ENCODE peak calls at places on chromosomes 12 and 14, in four cellular contexts. M is CD8-positive, alpha-beta T cell; L is hepatocyte; K is H1. E is an unnamed sample. For H3K36me3, the result is how much of the 10 kb centered on the place peaks cover.

GRCh38 chr14:34027990-34028490 is 77.2 kb upstream of the EGLN3 start:
- DNase-seq in M (no peak), L (no peak), K (no peak), E (no peak)

GRCh38 chr12:64457036-64457435 is 5.1 kb downstream of the TBK1 start:
- DNase-seq in M (no peak), L (peak), K (no peak), E (no peak)

GRCh38 chr12:44502681-44503080 is 373.4 kb downstream of the NELL2 start:
- DNase-seq in M (no peak), L (no peak), K (no peak), E (no peak)

GRCh38 chr14:60968099-60968498 is 12.8 kb downstream of the TRMT5 start:
- DNase-seq in M (no peak), L (no peak), K (no peak), E (no peak)

GRCh38 chr14:53146739-53147138 is 6.4 kb downstream of the DDHD1 start:
- DNase-seq in M (no peak), L (no peak), K (no peak), E (no peak)

GRCh38 chr14:65226824-65227604 is 124.7 kb upstream of the MAX start:
- DNase-seq in M (no peak), L (peak), K (no peak), E (no peak)

GRCh38 chr12:107329569-107330324 is 236.4 kb upstream of the CRY1 start:
- DNase-seq in M (no peak), L (no peak), K (no peak), E (no peak)

GRCh38 chr12:102478416-102479098 is 1.8 kb downstream of the IGF1 start:
- DNase-seq in M (peak), L (peak), K (no peak), E (no peak)

GRCh38 chr14:57822081-57822480 is 43.8 kb downstream of the SLC35F4 start:
- DNase-seq in M (no peak), L (no peak), K (no peak), E (no peak)

GRCh38 chr12:49389092-49389703 is 21.9 kb downstream of the SPATS2 start:
- DNase-seq in M (peak), L (peak), K (peak), E (no peak)

GRCh38 chr12:54428050-54429013 is 9.3 kb upstream of the ITGA5 start:
- DNase-seq in M (no peak), L (no peak), K (no peak), E (no peak)

GRCh38 chr14:31876741-31877140 is 200.4 kb upstream of the ARHGAP5 start:
- DNase-seq in M (no peak), L (no peak), K (no peak), E (no peak)

GRCh38 chr12:50739611-50740010 is 24.3 kb upstream of the ATF1 start:
- DNase-seq in M (no peak), L (no peak), K (no peak), E (no peak)

GRCh38 chr12:47767197-47767724 is 5.8 kb upstream of the SLC48A1 start:
- DNase-seq in M (peak), L (peak), K (no peak), E (no peak)

GRCh38 chr14:33210304-33210703 is 271.6 kb downstream of the NPAS3 start:
- DNase-seq in M (no peak), L (peak), K (no peak), E (no peak)

GRCh38 chr14:100159107-100159864 is at the start of gene DEGS2:
- DNase-seq in M (no peak), L (peak), K (no peak), E (no peak)

GRCh38 chr12:55728185-55728931 is 451 bp downstream of the CD63 start:
- DNase-seq in M (no peak), L (peak), K (no peak), E (no peak)

GRCh38 chr12:79162948-79163347 is 298.4 kb downstream of the SYT1 start:
- DNase-seq in M (no peak), L (no peak), K (no peak), E (no peak)

GRCh38 chr12:117227000-117227653 is 36.9 kb upstream of the FBXO21 start:
- DNase-seq in M (no peak), L (no peak), K (no peak), E (no peak)

GRCh38 chr14:69625299-69626131 is 14.1 kb downstream of the SUSD6 start:
- DNase-seq in M (peak), L (no peak), K (no peak), E (no peak)

GRCh38 chr14:95415993-95416392 is 96.3 kb upstream of the CLMN start:
- DNase-seq in M (no peak), L (no peak), K (no peak), E (no peak)

GRCh38 chr14:29741909-29742401 is 185.7 kb downstream of the PRKD1 start:
- DNase-seq in M (no peak), L (no peak), K (no peak), E (no peak)

GRCh38 chr12:54004841-54005530 is 3.8 kb upstream of the HOXC8 start:
- DNase-seq in M (no peak), L (no peak), K (no peak), E (no peak)

GRCh38 chr12:124345795-124346194 is 50.9 kb downstream of the RFLNA start:
- DNase-seq in M (no peak), L (no peak), K (no peak), E (no peak)
- H3K36me3 ChIP-seq in M (under half), L (under half), K (under half), E (half or more)

GRCh38 chr12:57738142-57738474 is 434 bp downstream of the AGAP2 start:
- DNase-seq in M (no peak), L (no peak), K (no peak), E (no peak)
- H3K4me3 ChIP-seq in M (no peak), L (peak), K (peak), E (peak)

DNA sequence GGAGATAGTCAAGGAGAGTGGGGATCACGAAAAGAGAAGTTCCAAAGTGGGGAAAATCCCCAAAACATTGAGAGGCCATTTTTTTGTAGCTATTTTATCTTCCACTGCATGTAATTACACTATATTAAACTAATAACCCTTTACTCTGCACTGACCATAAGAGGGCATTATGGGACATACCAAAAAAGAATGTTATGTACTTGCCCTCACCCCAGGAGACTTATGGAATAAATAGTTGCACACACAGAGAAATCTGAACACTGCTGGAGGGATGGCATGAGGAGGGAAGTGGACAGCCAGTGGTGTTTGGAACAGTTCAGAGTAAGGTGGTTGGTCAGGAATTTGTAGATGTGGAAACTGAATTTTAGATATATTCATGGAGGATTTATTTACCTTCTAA is 422.9 kb downstream of the SNAPC1 start:
- DNase-seq in M (no peak), L (no peak), K (no peak), E (no peak)
- H3K36me3 ChIP-seq in M (under half), L (under half), K (under half), E (under half)

GRCh38 chr14:91867316-91867988 is at the start of gene TC2N:
- DNase-seq in M (no peak), L (no peak), K (no peak), E (no peak)
- H3K4me3 ChIP-seq in M (peak), L (no peak), K (no peak), E (no peak)

DNA sequence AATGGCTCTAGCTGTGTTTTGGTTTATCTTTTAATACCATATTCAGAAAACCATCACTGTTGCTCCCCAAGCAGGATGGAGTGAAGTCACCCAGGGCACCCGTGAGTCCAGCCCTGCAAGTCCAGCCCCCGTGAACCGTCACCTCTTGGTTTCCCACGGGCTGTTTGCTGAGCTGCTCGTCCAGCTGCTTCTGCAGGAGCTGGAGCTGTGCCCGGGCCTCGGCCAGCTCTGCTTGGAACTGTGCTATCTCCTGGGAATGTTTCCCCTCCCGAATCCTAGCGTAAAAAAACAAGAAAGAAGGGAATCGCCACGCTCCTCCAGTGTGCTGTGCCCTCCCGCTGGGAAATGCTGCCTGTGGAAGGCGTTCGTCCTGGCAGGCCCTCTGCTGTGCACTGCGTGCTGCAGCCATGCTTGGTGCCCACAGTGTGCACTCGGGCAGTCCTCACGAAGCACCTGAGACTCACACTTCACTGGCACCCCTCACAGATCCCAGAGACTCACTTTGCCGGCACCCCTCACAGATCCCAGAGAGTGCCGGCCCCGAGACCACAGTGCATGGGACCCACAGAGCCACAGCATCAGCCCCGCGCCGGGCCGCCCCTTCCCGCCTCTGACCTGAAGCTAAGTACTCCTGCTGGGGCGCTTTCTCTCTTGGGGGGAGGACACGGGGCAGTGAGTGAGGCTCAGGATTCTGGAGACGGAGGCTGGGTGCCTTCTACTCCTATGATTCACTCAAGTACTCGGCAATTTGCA is 15.4 kb upstream of the ANKLE2 start:
- DNase-seq in M (no peak), L (no peak), K (no peak), E (no peak)
- H3K36me3 ChIP-seq in M (half or more), L (under half), K (under half), E (half or more)